ENCODE peak calls at places on chromosomes 3 and 15, in five cellular contexts. U, F, W, O and J are unnamed samples. For H3K9me3, the result is how much of the 10 kb centered on the place peaks cover.

GRCh38 chr3:27613846-27614500 is 108.2 kb downstream of the EOMES start:
- DNase-seq in U (no peak), F (no peak), W (no peak), O (no peak), J (no peak)

GRCh38 chr3:184740509-184741258 is 28.8 kb upstream of the MAGEF1 start:
- DNase-seq in U (no peak), F (no peak), W (no peak), O (peak), J (no peak)

GRCh38 chr15:65246026-65246714 is 34.9 kb upstream of the CILP start:
- DNase-seq in U (no peak), F (no peak), W (no peak), O (no peak), J (no peak)

GRCh38 chr15:41957021-41957897 is 15.1 kb downstream of the EHD4 start:
- DNase-seq in U (no peak), F (no peak), W (no peak), O (no peak), J (no peak)

GRCh38 chr3:45553469-45553974 is 41.0 kb upstream of the LIMD1 start:
- DNase-seq in U (no peak), F (peak), W (peak), O (no peak), J (no peak)

GRCh38 chr3:164879201-164879600 is 199.1 kb downstream of the SI start:
- DNase-seq in U (no peak), F (no peak), W (no peak), O (no peak), J (no peak)

GRCh38 chr3:157533298-157533870 is 30.2 kb upstream of the VEPH1 start:
- DNase-seq in U (no peak), F (no peak), W (no peak), O (no peak), J (no peak)

GRCh38 chr15:65414841-65415621 is 7.7 kb downstream of the IGDCC4 start:
- DNase-seq in U (no peak), F (peak), W (no peak), O (no peak), J (no peak)

GRCh38 chr15:91422704-91423254 is 322.7 kb downstream of the SV2B start:
- DNase-seq in U (no peak), F (no peak), W (no peak), O (no peak), J (no peak)

GRCh38 chr3:172749201-172749965 is 1.1 kb upstream of the ECT2 start:
- DNase-seq in U (no peak), F (no peak), W (no peak), O (peak), J (peak)

GRCh38 chr3:157279237-157279636 is 119.3 kb upstream of the CCNL1 start:
- DNase-seq in U (no peak), F (no peak), W (no peak), O (no peak), J (no peak)

GRCh38 chr3:49899815-49900214 is 3.9 kb downstream of the MST1R start:
- DNase-seq in U (no peak), F (no peak), W (no peak), O (no peak), J (no peak)

GRCh38 chr15:73617310-73617709 is 15.9 kb downstream of the NPTN start:
- DNase-seq in U (no peak), F (no peak), W (no peak), O (no peak), J (no peak)

GRCh38 chr3:47265725-47266480 is 16.7 kb downstream of the KIF9 start:
- DNase-seq in U (no peak), F (no peak), W (no peak), O (no peak), J (no peak)

GRCh38 chr15:50531763-50532162 is 14.7 kb downstream of the USP50 start:
- DNase-seq in U (no peak), F (no peak), W (no peak), O (no peak), J (no peak)

GRCh38 chr3:179842061-179842460 is 189.2 kb downstream of the USP13 start:
- DNase-seq in U (no peak), F (no peak), W (no peak), O (no peak), J (no peak)

GRCh38 chr3:4419920-4420319 is 47.1 kb downstream of the SUMF1 start:
- DNase-seq in U (no peak), F (no peak), W (no peak), O (no peak), J (no peak)

GRCh38 chr15:42085236-42085605 is 9.1 kb downstream of the PLA2G4D start:
- DNase-seq in U (no peak), F (no peak), W (no peak), O (no peak), J (no peak)

GRCh38 chr15:44468713-44469385 is 41.4 kb downstream of the CTDSPL2 start:
- DNase-seq in U (no peak), F (no peak), W (no peak), O (no peak), J (no peak)

GRCh38 chr3:141680620-141681389 is 57.3 kb upstream of the RNF7 start:
- DNase-seq in U (no peak), F (no peak), W (no peak), O (no peak), J (no peak)

GRCh38 chr3:181383760-181384159 is 328.0 kb upstream of the SOX2 start:
- DNase-seq in U (no peak), F (no peak), W (no peak), O (no peak), J (no peak)

GRCh38 chr15:84800365-84800806 is 16.8 kb upstream of the ALPK3 start:
- DNase-seq in U (no peak), F (no peak), W (no peak), O (no peak), J (no peak)

GRCh38 chr3:43736558-43736995 is 45.8 kb downstream of the ABHD5 start:
- DNase-seq in U (no peak), F (no peak), W (no peak), O (no peak), J (no peak)

GRCh38 chr15:58770519-58770856 is 614 bp upstream of the MINDY2 start:
- DNase-seq in U (no peak), F (no peak), W (no peak), O (no peak), J (no peak)

GRCh38 chr15:62617741-62618140 is 424.8 kb upstream of the TPM1 start:
- DNase-seq in U (no peak), F (no peak), W (no peak), O (no peak), J (no peak)

GRCh38 chr15:92244703-92245102 is 149.0 kb upstream of the ST8SIA2 start:
- DNase-seq in U (no peak), F (no peak), W (no peak), O (no peak), J (no peak)

GRCh38 chr15:63083046-63083445 is 38.6 kb upstream of the LACTB start:
- DNase-seq in U (no peak), F (no peak), W (no peak), O (no peak), J (no peak)

GRCh38 chr15:93331545-93332117 is 242.6 kb upstream of the RGMA start:
- DNase-seq in U (no peak), F (no peak), W (no peak), O (no peak), J (no peak)

GRCh38 chr15:78991476-78991875 is 46.6 kb upstream of the CTSH start:
- DNase-seq in U (no peak), F (no peak), W (no peak), O (no peak), J (no peak)

GRCh38 chr3:45984331-45985312 is 11.0 kb downstream of the FYCO1 start:
- DNase-seq in U (no peak), F (peak), W (no peak), O (peak), J (no peak)

GRCh38 chr3:162994165-162994564 is 1497.6 kb downstream of the OTOL1 start:
- DNase-seq in U (no peak), F (no peak), W (no peak), O (no peak), J (no peak)

GRCh38 chr3:43418601-43419272 is 132.4 kb downstream of the SNRK start:
- DNase-seq in U (no peak), F (no peak), W (no peak), O (no peak), J (no peak)

GRCh38 chr15:58561321-58561720 is 129.5 kb downstream of the LIPC start:
- DNase-seq in U (no peak), F (no peak), W (no peak), O (no peak), J (no peak)

GRCh38 chr3:186220365-186220764 is 111.5 kb upstream of the ETV5 start:
- DNase-seq in U (no peak), F (no peak), W (no peak), O (no peak), J (no peak)

GRCh38 chr15:57861805-57862586 is 155.5 kb downstream of the POLR2M start:
- DNase-seq in U (no peak), F (no peak), W (no peak), O (no peak), J (no peak)

DNA sequence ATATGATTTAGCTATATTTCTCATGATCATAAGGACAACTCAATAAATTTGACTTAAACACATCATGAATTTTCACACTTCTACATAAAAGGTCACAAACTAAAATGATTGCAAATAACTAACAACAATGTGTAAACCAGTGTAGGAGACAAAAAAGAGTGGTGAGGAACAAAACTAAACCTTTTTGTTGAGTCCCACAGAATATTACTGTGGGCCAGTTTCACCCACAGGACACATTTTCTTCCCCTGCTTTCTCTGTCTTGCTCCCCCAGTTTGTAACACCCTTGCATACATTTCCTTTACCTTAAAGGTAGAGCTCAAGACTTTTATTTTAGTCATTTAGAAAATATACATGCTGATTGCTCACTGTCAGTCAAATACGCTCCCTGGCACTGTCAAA is 130.9 kb upstream of the GOLGA6L6 start:
- DNase-seq in U (no peak), F (no peak), W (no peak), O (no peak), J (no peak)
- H3K9me3 ChIP-seq in U (under half), F (under half), W (under half), O (under half), J (under half)

GRCh38 chr15:38991126-38991525 is 426.5 kb upstream of the RASGRP1 start:
- DNase-seq in U (no peak), F (no peak), W (no peak), O (no peak), J (no peak)
- H3K27ac ChIP-seq in U (no peak), F (no peak), W (no peak), O (no peak), J (no peak)

DNA sequence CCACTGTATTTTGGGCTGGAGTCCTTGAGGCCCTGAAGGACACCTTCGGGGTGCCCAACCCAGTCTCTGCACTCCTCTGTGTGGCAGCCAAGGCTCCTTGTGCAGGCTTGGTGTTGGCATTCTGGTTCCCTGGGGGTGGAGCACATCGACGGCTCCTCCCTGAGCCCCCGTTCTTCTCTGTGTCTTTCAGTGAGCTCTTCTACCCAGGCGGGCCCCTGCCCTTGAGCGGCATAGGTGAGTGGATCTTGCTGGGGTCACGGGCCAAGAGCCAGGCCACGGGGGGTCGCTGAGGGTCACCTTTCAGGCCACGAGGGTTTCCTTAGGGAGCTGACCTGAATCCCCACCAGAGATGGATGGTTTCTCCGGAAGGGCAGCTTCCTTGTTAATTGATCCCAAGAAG is 234.8 kb downstream of the SNRPN start:
- DNase-seq in U (no peak), F (no peak), W (no peak), O (no peak), J (no peak)
- H3K9me3 ChIP-seq in U (under half), F (under half), W (under half), O (under half), J (under half)

GRCh38 chr3:14369675-14370669 is 32.4 kb upstream of the SLC6A6 start:
- DNase-seq in U (no peak), F (peak), W (no peak), O (peak), J (no peak)
- H3K27ac ChIP-seq in U (no peak), F (peak), W (peak), O (peak), J (no peak)

DNA sequence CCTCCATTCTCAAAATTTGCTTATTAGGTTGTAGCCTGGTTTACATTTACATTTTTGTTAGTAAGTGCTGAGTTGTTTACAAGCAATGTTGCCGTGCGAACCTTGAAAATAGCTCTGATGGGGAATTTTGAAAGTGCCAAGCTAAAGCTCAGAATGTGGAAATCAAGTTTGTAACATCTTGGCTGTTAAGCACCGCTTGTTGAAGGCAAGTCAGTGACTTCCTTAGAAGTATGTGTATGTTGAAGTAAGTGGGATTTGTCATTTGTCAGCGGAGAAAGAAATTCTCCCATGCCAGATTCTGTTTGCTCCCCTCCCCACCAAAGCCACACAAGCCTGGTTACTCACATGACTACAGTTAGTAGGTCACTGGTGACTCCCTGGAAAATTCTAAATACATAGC is 390.8 kb upstream of the SEMA6D start:
- DNase-seq in U (no peak), F (no peak), W (no peak), O (no peak), J (no peak)
- H3K9me3 ChIP-seq in U (under half), F (under half), W (under half), O (under half), J (under half)

GRCh38 chr3:51997935-51998596 is 2.4 kb upstream of the RPL29 start:
- DNase-seq in U (no peak), F (no peak), W (no peak), O (no peak), J (no peak)
- H3K27ac ChIP-seq in U (no peak), F (no peak), W (no peak), O (peak), J (no peak)

DNA sequence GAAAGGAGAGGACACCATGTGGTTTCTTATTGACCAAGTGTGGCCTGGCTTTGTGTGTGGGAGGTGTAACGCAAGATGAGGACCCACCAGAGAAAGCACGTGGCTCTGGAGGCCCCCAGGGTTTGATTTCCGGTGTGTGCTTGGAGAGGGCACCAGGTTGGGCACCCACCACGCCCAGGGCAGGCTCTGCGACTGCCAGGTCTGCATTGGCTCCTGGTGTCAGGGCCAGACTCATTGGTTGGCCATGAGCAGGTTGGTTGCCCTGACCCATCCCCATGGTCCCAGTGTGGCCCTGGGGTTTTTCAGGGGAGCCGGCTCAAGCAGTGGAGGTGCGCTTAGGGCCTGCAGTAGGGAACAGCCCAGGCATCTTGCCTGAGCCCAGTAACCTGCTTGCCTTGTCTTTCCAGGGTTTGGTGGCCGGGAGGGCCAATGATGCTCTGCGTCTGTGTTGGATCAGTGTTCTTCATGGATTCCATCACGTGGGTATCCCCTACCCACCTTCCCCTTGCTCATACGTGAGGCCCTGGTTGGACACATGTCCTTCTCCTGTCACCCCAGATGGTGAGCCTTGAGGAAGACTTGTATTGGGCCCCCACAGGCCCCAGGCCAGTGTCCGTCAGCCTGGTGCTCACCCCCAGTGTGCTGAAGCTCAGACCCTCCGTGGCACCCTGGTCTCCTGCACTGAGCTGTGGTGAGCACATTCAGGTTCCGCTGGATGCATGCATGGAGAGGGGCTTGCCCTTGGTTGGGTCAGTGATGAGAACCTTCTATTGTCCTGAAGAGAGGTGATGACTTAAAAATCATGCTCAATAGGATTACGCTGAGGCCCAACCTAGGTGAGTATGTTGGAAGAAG is 193.9 kb downstream of the UBE3A start:
- DNase-seq in U (no peak), F (no peak), W (no peak), O (no peak), J (no peak)
- H3K9me3 ChIP-seq in U (under half), F (under half), W (under half), O (under half), J (under half)

DNA sequence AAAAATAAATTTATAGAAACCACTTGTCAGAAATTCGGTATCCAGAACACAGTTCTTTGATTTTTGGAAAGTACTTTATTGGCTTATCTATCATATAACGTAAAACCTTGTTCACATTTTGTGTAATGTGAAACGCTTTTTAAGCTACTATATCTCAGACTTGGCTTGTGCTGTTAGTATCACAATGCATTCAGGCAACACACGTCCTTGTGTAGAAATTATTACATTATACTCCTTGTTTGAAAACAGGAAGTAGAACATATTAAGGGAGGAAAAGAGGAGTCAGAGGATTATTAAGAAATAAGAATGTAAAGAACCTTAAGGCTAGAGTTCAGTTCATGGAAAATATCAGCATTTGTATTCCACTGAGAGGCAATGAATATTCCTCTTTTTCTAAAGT is 1.6 kb downstream of the DNAJC13 start:
- DNase-seq in U (no peak), F (no peak), W (no peak), O (no peak), J (no peak)
- H3K27ac ChIP-seq in U (no peak), F (no peak), W (no peak), O (no peak), J (no peak)

DNA sequence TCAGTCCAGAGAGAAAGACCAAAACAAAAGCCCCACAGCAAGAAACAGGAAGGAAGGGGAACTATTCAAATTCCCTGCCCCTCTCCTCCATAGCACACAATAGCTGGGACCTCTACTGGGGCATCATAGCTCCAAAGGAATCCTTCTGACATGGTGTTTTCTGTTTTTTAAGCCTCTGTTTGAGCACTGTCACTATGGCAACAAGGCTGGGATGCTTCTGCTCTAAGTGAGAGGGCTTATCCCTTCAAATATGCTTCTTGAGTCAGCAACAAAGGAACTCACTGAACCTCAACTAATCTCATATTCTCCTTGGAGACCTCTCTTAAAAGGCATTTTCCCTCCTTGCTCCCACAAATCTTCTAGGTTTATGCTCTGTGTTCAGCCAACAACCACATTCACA is 40.5 kb downstream of the MYLK start:
- DNase-seq in U (no peak), F (no peak), W (no peak), O (no peak), J (no peak)
- H3K9me3 ChIP-seq in U (under half), F (under half), W (under half), O (under half), J (under half)